ENCODE peak calls at places on chromosomes 13 and 19, in seven cellular contexts. X is AG09319; F is pancreas; Q is stimulated activated CD4-positive, alpha-beta T cell treated with anti-CD3 and anti-CD28 coated beads, Interleukin-12 subunit alpha, Interleukin-12 subunit beta, amount 100 ng/mL, for 24 hours; C is ovary; U is NCI-H2171; Z is NCI-H1694 treated with DMSO at 0.1 percent for 48 hours. S is an unnamed sample.

GRCh38 chr19:8682931-8683330 is 15.7 kb downstream of the ACTL9 start:
- DNase-seq in X (no peak), F (no peak), Q (no peak), C (no peak), U (no peak), Z (no peak), S (no peak)

GRCh38 chr13:110538632-110539031 is 22.9 kb downstream of the RAB20 start:
- DNase-seq in X (no peak), F (no peak), Q (no peak), C (peak; percentile 59), U (no peak), Z (no peak), S (no peak)

GRCh38 chr13:43159007-43159406 is 135.6 kb downstream of the DNAJC15 start:
- DNase-seq in X (peak; percentile 29), F (no peak), Q (no peak), C (no peak), U (peak; percentile 64), Z (no peak), S (no peak)

GRCh38 chr13:80577285-80577684 is 236.4 kb upstream of the SPRY2 start:
- DNase-seq in X (no peak), F (no peak), Q (no peak), C (no peak), U (no peak), Z (no peak), S (no peak)

GRCh38 chr19:34484328-34484727 is 2.8 kb downstream of the WTIP start:
- DNase-seq in X (no peak), F (no peak), Q (no peak), C (no peak), U (no peak), Z (no peak), S (no peak)

GRCh38 chr19:46201413-46202310 is 27.9 kb upstream of the IGFL1 start:
- DNase-seq in X (no peak), F (no peak), Q (no peak), C (no peak), U (no peak), Z (no peak), S (no peak)

GRCh38 chr13:99572131-99572530 is 70.9 kb downstream of the TM9SF2 start:
- DNase-seq in X (peak; percentile 59), F (no peak), Q (no peak), C (no peak), U (no peak), Z (no peak), S (no peak)

GRCh38 chr13:110366733-110367132 is 59.6 kb downstream of the COL4A2 start:
- DNase-seq in X (no peak), F (no peak), Q (no peak), C (no peak), U (no peak), Z (no peak), S (no peak)

GRCh38 chr19:36891768-36892357 is 24.2 kb downstream of the ZNF829 start:
- DNase-seq in X (no peak), F (no peak), Q (no peak), C (no peak), U (no peak), Z (no peak), S (no peak)

GRCh38 chr13:103772576-103772975 is 706.4 kb upstream of the SLC10A2 start:
- DNase-seq in X (no peak), F (no peak), Q (no peak), C (no peak), U (no peak), Z (no peak), S (no peak)

GRCh38 chr13:33145667-33146066 is 129.4 kb downstream of the KL start:
- DNase-seq in X (no peak), F (no peak), Q (no peak), C (no peak), U (no peak), Z (no peak), S (no peak)

GRCh38 chr19:2150794-2151338 is 500 bp downstream of the AP3D1 start:
- DNase-seq in X (no peak), F (peak; percentile 86), Q (no peak), C (no peak), U (no peak), Z (no peak), S (peak; percentile 20)

GRCh38 chr19:38335949-38336637 is 463 bp downstream of the CATSPERG start:
- DNase-seq in X (peak; percentile 83), F (peak; percentile 97), Q (peak; percentile 90), C (peak; percentile 93), U (peak; percentile 95), Z (peak; percentile 96), S (peak; percentile 98)

GRCh38 chr13:111903143-111903542 is 163.8 kb upstream of the SOX1 start:
- DNase-seq in X (no peak), F (no peak), Q (no peak), C (no peak), U (no peak), Z (no peak), S (peak; percentile 14)

GRCh38 chr19:4624733-4625362 is 14.5 kb upstream of the TNFAIP8L1 start:
- DNase-seq in X (no peak), F (no peak), Q (no peak), C (no peak), U (peak; percentile 60), Z (peak; percentile 26), S (no peak)

GRCh38 chr13:110589991-110590390 is 25.4 kb upstream of the NAXD start:
- DNase-seq in X (no peak), F (no peak), Q (no peak), C (no peak), U (no peak), Z (no peak), S (no peak)

GRCh38 chr13:34506796-34507195 is 435.3 kb upstream of the NBEA start:
- DNase-seq in X (no peak), F (no peak), Q (no peak), C (no peak), U (no peak), Z (no peak), S (no peak)

GRCh38 chr19:10808937-10809655 is 26.9 kb downstream of the TMED1 start:
- DNase-seq in X (no peak), F (no peak), Q (no peak), C (no peak), U (no peak), Z (no peak), S (no peak)

GRCh38 chr19:39046037-39046821 is 13.9 kb upstream of the FBXO27 start:
- DNase-seq in X (no peak), F (no peak), Q (no peak), C (no peak), U (no peak), Z (no peak), S (peak; percentile 23)

GRCh38 chr19:44757057-44757734 is 8.7 kb downstream of the BCL3 start:
- DNase-seq in X (no peak), F (peak; percentile 84), Q (no peak), C (peak; percentile 76), U (no peak), Z (no peak), S (peak; percentile 85)

GRCh38 chr19:15331419-15332310 is 674 bp downstream of the BRD4 start:
- DNase-seq in X (no peak), F (peak; percentile 81), Q (peak; percentile 24), C (peak; percentile 78), U (peak; percentile 37), Z (no peak), S (peak; percentile 55)

GRCh38 chr13:106212436-106213010 is 322.9 kb downstream of the EFNB2 start:
- DNase-seq in X (peak; percentile 1), F (no peak), Q (no peak), C (no peak), U (no peak), Z (no peak), S (no peak)

GRCh38 chr13:31209172-31209818 is 9.5 kb downstream of the B3GLCT start:
- DNase-seq in X (no peak), F (no peak), Q (no peak), C (peak; percentile 42), U (peak; percentile 57), Z (peak; percentile 27), S (peak; percentile 46)

GRCh38 chr13:24043590-24044350 is 116.8 kb upstream of the SPATA13 start:
- DNase-seq in X (no peak), F (no peak), Q (no peak), C (no peak), U (no peak), Z (no peak), S (peak; percentile 25)

GRCh38 chr19:1268392-1269064 is 604 bp upstream of the CIRBP start:
- DNase-seq in X (no peak), F (no peak), Q (no peak), C (no peak), U (no peak), Z (no peak), S (no peak)

GRCh38 chr13:109785141-109785891 is 1.1 kb downstream of the IRS2 start:
- DNase-seq in X (no peak), F (peak; percentile 86), Q (no peak), C (peak; percentile 69), U (peak; percentile 53), Z (peak; percentile 36), S (peak; percentile 69)

GRCh38 chr19:46975011-46975917 is 44.4 kb upstream of the NPAS1 start:
- DNase-seq in X (no peak), F (no peak), Q (no peak), C (no peak), U (no peak), Z (no peak), S (peak; percentile 64)

GRCh38 chr19:1672038-1672768 is 19.8 kb upstream of the TCF3 start:
- DNase-seq in X (no peak), F (no peak), Q (no peak), C (peak; percentile 52), U (no peak), Z (no peak), S (peak; percentile 29)

GRCh38 chr19:408441-409005 is 424 bp downstream of the C2CD4C start:
- DNase-seq in X (no peak), F (peak; percentile 78), Q (no peak), C (no peak), U (no peak), Z (no peak), S (no peak)

GRCh38 chr19:49272204-49272603 is 52.8 kb downstream of the SLC6A16 start:
- DNase-seq in X (no peak), F (no peak), Q (no peak), C (no peak), U (no peak), Z (no peak), S (no peak)

GRCh38 chr13:83618966-83619365 is 263.3 kb downstream of the SLITRK1 start:
- DNase-seq in X (no peak), F (no peak), Q (no peak), C (no peak), U (no peak), Z (no peak), S (no peak)

S was measured in mesenchymal stem cell.